ENCODE peak calls at places on chromosomes 6 and 20, in five cellular contexts. One of them, this sample, is unnamed.
A peak's percentile ranks its signal among the peaks of the same experiment; 100 is the strongest.

GRCh38 chr6:169932491-169932890 is 181.1 kb downstream of the ERMARD start:
- DNase-seq in esophagus muscularis mucosa: peak; percentile 87
- DNase-seq in body of pancreas: no peak
- DNase-seq in GM04504: no peak
- DNase-seq in NCI-H2081: no peak
- DNase-seq in this sample: no peak

GRCh38 chr6:113632220-113632864 is 224.8 kb upstream of the MARCKS start:
- DNase-seq in esophagus muscularis mucosa: no peak
- DNase-seq in body of pancreas: peak; percentile 56
- DNase-seq in GM04504: peak; percentile 80
- DNase-seq in NCI-H2081: no peak
- DNase-seq in this sample: no peak

GRCh38 chr20:62010551-62011402 is 54.9 kb downstream of the TAF4 start:
- DNase-seq in esophagus muscularis mucosa: no peak
- DNase-seq in body of pancreas: peak; percentile 54
- DNase-seq in GM04504: peak; percentile 29
- DNase-seq in NCI-H2081: peak; percentile 24
- DNase-seq in this sample: no peak

GRCh38 chr20:62368629-62369507 is 1.8 kb upstream of the LAMA5 start:
- DNase-seq in esophagus muscularis mucosa: no peak
- DNase-seq in body of pancreas: peak; percentile 58
- DNase-seq in GM04504: no peak
- DNase-seq in NCI-H2081: no peak
- DNase-seq in this sample: no peak

GRCh38 chr6:63783096-63783495 is 147.5 kb downstream of the PHF3 start:
- DNase-seq in esophagus muscularis mucosa: no peak
- DNase-seq in body of pancreas: peak; percentile 52
- DNase-seq in GM04504: no peak
- DNase-seq in NCI-H2081: peak; percentile 10
- DNase-seq in this sample: no peak

GRCh38 chr6:30888472-30889137 is 4.3 kb downstream of the DDR1 start:
- DNase-seq in esophagus muscularis mucosa: no peak
- DNase-seq in body of pancreas: no peak
- DNase-seq in GM04504: no peak
- DNase-seq in NCI-H2081: no peak
- DNase-seq in this sample: no peak

GRCh38 chr6:10146723-10147451 is 268.0 kb downstream of the TFAP2A start:
- DNase-seq in esophagus muscularis mucosa: no peak
- DNase-seq in body of pancreas: peak; percentile 17
- DNase-seq in GM04504: no peak
- DNase-seq in NCI-H2081: peak; percentile 39
- DNase-seq in this sample: peak; percentile 5

GRCh38 chr20:2771631-2772080 is 28.8 kb downstream of the CPXM1 start:
- DNase-seq in esophagus muscularis mucosa: no peak
- DNase-seq in body of pancreas: no peak
- DNase-seq in GM04504: no peak
- DNase-seq in NCI-H2081: no peak
- DNase-seq in this sample: no peak

GRCh38 chr20:58084566-58084965 is 143.9 kb downstream of the ANKRD60 start:
- DNase-seq in esophagus muscularis mucosa: peak; percentile 50
- DNase-seq in body of pancreas: no peak
- DNase-seq in GM04504: no peak
- DNase-seq in NCI-H2081: no peak
- DNase-seq in this sample: no peak

GRCh38 chr6:26524722-26525360 is 13.3 kb upstream of the HMGN4 start:
- DNase-seq in esophagus muscularis mucosa: no peak
- DNase-seq in body of pancreas: no peak
- DNase-seq in GM04504: no peak
- DNase-seq in NCI-H2081: no peak
- DNase-seq in this sample: peak; percentile 17

GRCh38 chr6:16518265-16518664 is 243.0 kb downstream of the ATXN1 start:
- DNase-seq in esophagus muscularis mucosa: no peak
- DNase-seq in body of pancreas: no peak
- DNase-seq in GM04504: no peak
- DNase-seq in NCI-H2081: no peak
- DNase-seq in this sample: no peak

GRCh38 chr6:30885481-30885998 is 1.2 kb downstream of the DDR1 start:
- DNase-seq in esophagus muscularis mucosa: no peak
- DNase-seq in body of pancreas: peak; percentile 57
- DNase-seq in GM04504: no peak
- DNase-seq in NCI-H2081: peak; percentile 65
- DNase-seq in this sample: no peak

GRCh38 chr6:42010185-42010872 is 40.0 kb upstream of the TAF8 start:
- DNase-seq in esophagus muscularis mucosa: no peak
- DNase-seq in body of pancreas: no peak
- DNase-seq in GM04504: no peak
- DNase-seq in NCI-H2081: no peak
- DNase-seq in this sample: peak; percentile 83

GRCh38 chr6:14841901-14842421 is 403.9 kb upstream of the JARID2 start:
- DNase-seq in esophagus muscularis mucosa: no peak
- DNase-seq in body of pancreas: peak; percentile 16
- DNase-seq in GM04504: peak; percentile 98
- DNase-seq in NCI-H2081: no peak
- DNase-seq in this sample: no peak